ENCODE peak calls at places on chromosomes 5 and 9, in six cellular contexts. L is central memory CD4-positive, alpha-beta T cell; J is globus pallidus; K is hypothalamus; C is pulmonary artery endothelial cell; R is posterior vena cava. Y is an unnamed sample.

GRCh38 chr9:133737774-133738038 is 446 bp downstream of the SARDH start:
- DNase-seq in L (no peak), J (no peak), K (no peak), C (no peak), R (no peak), Y (no peak)

GRCh38 chr9:124716795-124717194 is 54.3 kb downstream of the NR6A1 start:
- DNase-seq in L (no peak), J (no peak), K (no peak), C (no peak), R (no peak), Y (no peak)

GRCh38 chr5:109907751-109908150 is 218.0 kb downstream of the MAN2A1 start:
- DNase-seq in L (no peak), J (no peak), K (no peak), C (no peak), R (no peak), Y (no peak)

GRCh38 chr5:175542966-175543235 is 64.5 kb downstream of the SFXN1 start:
- DNase-seq in L (no peak), J (no peak), K (no peak), C (no peak), R (no peak), Y (no peak)

GRCh38 chr9:94870465-94870792 is 143.9 kb downstream of the AOPEP start:
- DNase-seq in L (no peak), J (no peak), K (no peak), C (no peak), R (no peak), Y (no peak)

GRCh38 chr5:179307931-179308471 is 37.3 kb downstream of the ADAMTS2 start:
- DNase-seq in L (no peak), J (no peak), K (no peak), C (no peak), R (peak), Y (no peak)

GRCh38 chr5:7850241-7850532 is 746 bp downstream of the CFAP90 start:
- DNase-seq in L (no peak), J (no peak), K (no peak), C (no peak), R (no peak), Y (no peak)

GRCh38 chr5:93107141-93107540 is 473.9 kb downstream of the NR2F1-AS1 start:
- DNase-seq in L (no peak), J (no peak), K (no peak), C (no peak), R (no peak), Y (no peak)

GRCh38 chr5:34897646-34898045 is 17.7 kb downstream of the RAD1 start:
- DNase-seq in L (no peak), J (no peak), K (no peak), C (no peak), R (no peak), Y (no peak)

GRCh38 chr5:67878911-67879310 is 336.6 kb upstream of the PIK3R1 start:
- DNase-seq in L (no peak), J (no peak), K (no peak), C (no peak), R (no peak), Y (no peak)

GRCh38 chr5:43039468-43040286 is 442 bp downstream of the ANXA2R start:
- DNase-seq in L (peak), J (no peak), K (no peak), C (no peak), R (peak), Y (no peak)

GRCh38 chr9:90961375-90961774 is 159.8 kb downstream of the SYK start:
- DNase-seq in L (no peak), J (no peak), K (no peak), C (no peak), R (no peak), Y (no peak)

GRCh38 chr9:36560813-36561212 is 11.9 kb upstream of the MELK start:
- DNase-seq in L (no peak), J (no peak), K (no peak), C (no peak), R (no peak), Y (no peak)

GRCh38 chr9:86854898-86855523 is 92.3 kb downstream of the GAS1 start:
- DNase-seq in L (no peak), J (no peak), K (no peak), C (no peak), R (no peak), Y (no peak)

GRCh38 chr9:107378031-107378430 is 95.0 kb downstream of the RAD23B start:
- DNase-seq in L (no peak), J (no peak), K (no peak), C (no peak), R (no peak), Y (no peak)

GRCh38 chr9:134957165-134957944 is 39.6 kb upstream of the FCN1 start:
- DNase-seq in L (no peak), J (peak), K (no peak), C (no peak), R (no peak), Y (peak)

GRCh38 chr5:30050056-30050815 is 1143.2 kb upstream of the CDH6 start:
- DNase-seq in L (no peak), J (peak), K (no peak), C (no peak), R (no peak), Y (no peak)

GRCh38 chr5:111697881-111698757 is 58.9 kb downstream of the NREP start:
- DNase-seq in L (no peak), J (no peak), K (peak), C (no peak), R (no peak), Y (peak)

GRCh38 chr9:93825348-93826115 is 129.6 kb downstream of the BARX1 start:
- DNase-seq in L (no peak), J (no peak), K (no peak), C (no peak), R (no peak), Y (no peak)

GRCh38 chr5:150895431-150896428 is 9.1 kb downstream of the ZNF300 start:
- DNase-seq in L (no peak), J (no peak), K (no peak), C (no peak), R (no peak), Y (no peak)

GRCh38 chr9:76452839-76453238 is 6.1 kb upstream of the GCNT1 start:
- DNase-seq in L (no peak), J (no peak), K (no peak), C (no peak), R (no peak), Y (no peak)

GRCh38 chr5:179023528-179024189 is at the start of gene ZNF879:
- DNase-seq in L (peak), J (peak), K (peak), C (peak), R (peak), Y (peak)

GRCh38 chr5:171840701-171841522 is 55.3 kb downstream of the SMIM23 start:
- DNase-seq in L (no peak), J (no peak), K (no peak), C (no peak), R (no peak), Y (no peak)

GRCh38 chr9:93893899-93894690 is 61.1 kb downstream of the BARX1 start:
- DNase-seq in L (no peak), J (no peak), K (no peak), C (no peak), R (peak), Y (no peak)

GRCh38 chr5:133779828-133780475 is 167.6 kb upstream of the FSTL4 start:
- DNase-seq in L (no peak), J (no peak), K (no peak), C (no peak), R (no peak), Y (no peak)

GRCh38 chr9:112174223-112174964 is 703 bp downstream of the SUSD1 start:
- DNase-seq in L (peak), J (no peak), K (peak), C (no peak), R (peak), Y (no peak)

GRCh38 chr9:92795000-92795399 is 30.4 kb upstream of the BICD2 start:
- DNase-seq in L (no peak), J (no peak), K (no peak), C (no peak), R (no peak), Y (no peak)

GRCh38 chr9:96483733-96484240 is 33.8 kb downstream of the HABP4 start:
- DNase-seq in L (no peak), J (no peak), K (no peak), C (no peak), R (no peak), Y (no peak)

GRCh38 chr9:92633879-92634278 is 36.1 kb downstream of the IPPK start:
- DNase-seq in L (no peak), J (no peak), K (no peak), C (no peak), R (peak), Y (no peak)

GRCh38 chr9:124269556-124269955 is 11.8 kb downstream of the NEK6 start:
- DNase-seq in L (no peak), J (no peak), K (no peak), C (no peak), R (no peak), Y (no peak)

GRCh38 chr5:62017092-62017491 is 288.9 kb upstream of the KIF2A start:
- DNase-seq in L (no peak), J (no peak), K (no peak), C (no peak), R (no peak), Y (no peak)

GRCh38 chr9:89367281-89367680 is 49.0 kb downstream of the SECISBP2 start:
- DNase-seq in L (no peak), J (no peak), K (no peak), C (no peak), R (peak), Y (no peak)

GRCh38 chr5:16552666-16553343 is 64.0 kb downstream of the RETREG1 start:
- DNase-seq in L (peak), J (peak), K (peak), C (peak), R (peak), Y (peak)

GRCh38 chr5:59660737-59661136 is 232.8 kb downstream of the PDE4D start:
- DNase-seq in L (no peak), J (no peak), K (no peak), C (peak), R (no peak), Y (no peak)

GRCh38 chr9:128372784-128373183 is 1.6 kb downstream of the URM1 start:
- DNase-seq in L (no peak), J (peak), K (no peak), C (no peak), R (no peak), Y (no peak)